ENCODE peak calls at places on chromosomes 4 and X, in six cellular contexts. M is endodermal cell, V is Peyer's patch, K is tibial artery, N is ovary, I is left lung. D is an unnamed sample.

GRCh38 chrX:102950908-102951866 is 14.1 kb downstream of the RAB40AL start:
- DNase-seq in M (peak; percentile 92), V (peak; percentile 46), K (no peak), N (peak; percentile 36), I (no peak), D (peak; percentile 57)

GRCh38 chr4:87555751-87556619 is 26.8 kb upstream of the SPARCL1 start:
- DNase-seq in M (no peak), V (no peak), K (peak; percentile 67), N (no peak), I (no peak), D (no peak)

GRCh38 chrX:42680651-42681050 is 97.3 kb downstream of the PPP1R2C start:
- DNase-seq in M (peak; percentile 63), V (no peak), K (no peak), N (peak; percentile 34), I (no peak), D (no peak)

GRCh38 chrX:69305333-69306062 is 140.2 kb upstream of the PJA1 start:
- DNase-seq in M (peak; percentile 82), V (no peak), K (no peak), N (no peak), I (no peak), D (no peak)

GRCh38 chr4:28073860-28074555 is 1213.4 kb downstream of the STIM2 start:
- DNase-seq in M (peak; percentile 69), V (no peak), K (no peak), N (no peak), I (no peak), D (no peak)

GRCh38 chr4:174512745-174513144 is 9.5 kb downstream of the HPGD start:
- DNase-seq in M (no peak), V (no peak), K (no peak), N (no peak), I (no peak), D (no peak)

GRCh38 chrX:118974908-118975671 is 672 bp downstream of the LONRF3 start:
- DNase-seq in M (peak; percentile 71), V (peak; percentile 21), K (peak; percentile 69), N (peak; percentile 56), I (peak; percentile 46), D (peak; percentile 30)

GRCh38 chrX:34917146-34917545 is 25.4 kb upstream of the FAM47B start:
- DNase-seq in M (no peak), V (no peak), K (no peak), N (no peak), I (no peak), D (no peak)

GRCh38 chr4:153634737-153635353 is 49.2 kb upstream of the TLR2 start:
- DNase-seq in M (no peak), V (no peak), K (no peak), N (no peak), I (no peak), D (no peak)

GRCh38 chr4:96166806-96167205 is 326.9 kb downstream of the PDHA2 start:
- DNase-seq in M (no peak), V (no peak), K (no peak), N (no peak), I (no peak), D (no peak)

DNA sequence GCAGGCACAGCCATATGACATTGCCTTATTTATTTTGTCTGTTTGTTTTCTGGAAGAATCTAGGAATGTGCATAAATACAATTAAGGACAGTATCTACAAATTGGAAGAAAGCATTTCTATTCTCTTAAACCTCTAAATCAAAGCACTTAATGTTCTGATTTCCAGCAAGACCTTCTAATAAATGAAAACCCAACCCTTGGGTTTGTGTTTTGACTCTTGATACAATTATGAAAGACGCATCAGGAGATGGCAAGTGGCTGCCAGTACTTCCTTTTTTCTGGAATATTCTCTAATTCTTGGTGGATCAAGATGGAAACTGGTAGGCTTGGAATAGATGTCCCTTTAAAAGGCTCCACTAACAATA is 428 bp upstream of the CPE start:
- DNase-seq in M (no peak), V (no peak), K (no peak), N (no peak), I (no peak), D (no peak)
- H3K4me3 ChIP-seq in M (peak overlapping the region; percentile 83), V (peak overlapping the region; percentile 46), K (peak overlapping the region; percentile 68), N (peak overlapping the region; percentile 43), I (peak overlapping the region; percentile 34), D (peak overlapping the region; percentile 55)

DNA sequence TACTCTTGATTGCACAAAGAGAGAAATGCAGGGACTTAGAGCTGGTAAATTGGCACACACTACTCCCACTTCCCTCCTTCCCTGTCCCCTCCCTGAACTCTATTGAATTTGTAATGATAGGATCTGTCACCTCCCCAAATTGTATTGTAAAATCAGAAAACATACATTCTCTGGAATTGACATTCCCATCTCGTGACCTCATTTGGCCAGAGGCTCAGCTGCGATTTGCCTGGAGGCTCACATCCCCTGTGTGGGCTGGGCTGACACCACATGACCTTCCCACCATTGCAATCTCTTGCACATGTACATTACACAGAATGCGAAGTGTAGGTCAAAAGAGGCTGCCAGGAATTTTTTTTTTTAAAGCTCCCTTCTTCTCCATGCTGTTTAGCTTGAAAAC is 172.1 kb downstream of the MID1IP1 start:
- DNase-seq in M (no peak), V (no peak), K (no peak), N (no peak), I (no peak), D (peak; percentile 18)
- H3K27me3 ChIP-seq in M (no peaks in the 10 kb centered on the region), V (no peaks in the 10 kb centered on the region), K (no peaks in the 10 kb centered on the region), N (no peaks in the 10 kb centered on the region), I (no peaks in the 10 kb centered on the region), D (no peaks in the 10 kb centered on the region)

GRCh38 chr4:89308161-89308500 is 531 bp upstream of the GPRIN3 start:
- DNase-seq in M (no peak), V (no peak), K (no peak), N (no peak), I (no peak), D (no peak)
- H3K4me1 ChIP-seq in M (no peaks in the 10 kb centered on the region), V (peaks cover 5% of the 10 kb centered on the region), K (no peaks in the 10 kb centered on the region), N (peaks cover 6% of the 10 kb centered on the region), I (no peaks in the 10 kb centered on the region), D (no peaks in the 10 kb centered on the region)

DNA sequence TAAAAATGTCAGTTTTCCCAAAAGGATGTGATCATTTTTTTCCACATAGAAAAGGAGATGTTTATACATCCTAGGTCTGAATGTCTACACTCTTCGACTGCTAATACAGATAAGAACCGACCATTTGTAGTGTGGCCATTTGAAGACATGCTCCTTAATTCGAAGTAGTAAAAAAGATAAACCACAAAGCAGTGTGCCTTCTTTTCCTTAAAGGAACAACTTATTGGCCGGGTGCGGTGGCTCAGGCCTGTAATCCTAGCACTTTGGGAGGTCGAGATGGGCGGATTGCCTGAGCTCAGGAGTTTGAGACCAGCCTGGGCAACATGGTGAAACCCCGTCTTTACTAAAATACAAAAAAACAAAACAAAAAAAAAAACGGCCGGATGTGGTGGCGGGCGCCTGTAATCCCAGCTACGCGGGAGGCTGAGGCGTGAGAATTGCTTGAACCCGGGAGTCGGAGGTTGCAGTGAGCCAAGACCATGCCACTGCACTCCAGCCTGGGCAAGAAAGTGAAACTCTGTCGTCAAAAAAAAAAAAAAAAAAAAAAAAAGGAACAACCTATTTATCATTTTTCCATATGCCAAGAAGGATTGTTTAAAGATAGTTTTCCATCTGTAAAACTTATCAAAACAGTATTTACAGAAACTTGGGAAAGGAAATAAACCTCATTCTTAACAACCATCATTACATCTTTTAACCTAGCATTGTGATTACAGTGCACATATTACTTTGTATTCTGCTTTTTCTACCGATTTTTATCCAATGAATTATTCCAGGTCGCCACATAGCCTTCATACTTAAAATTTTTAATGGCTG is 2.6 kb downstream of the INTS6L start:
- DNase-seq in M (no peak), V (no peak), K (no peak), N (no peak), I (no peak), D (no peak)
- H3K4me3 ChIP-seq in M (peak overlapping the region; percentile 86), V (no peak overlapping the region), K (peak overlapping the region; percentile 86), N (no peak overlapping the region), I (no peak overlapping the region), D (no peak overlapping the region)

GRCh38 chr4:80259012-80259411 is 7.5 kb upstream of the FGF5 start:
- DNase-seq in M (no peak), V (no peak), K (no peak), N (no peak), I (no peak), D (no peak)

GRCh38 chr4:80264825-80265224 is 1.6 kb upstream of the FGF5 start:
- DNase-seq in M (no peak), V (no peak), K (no peak), N (no peak), I (no peak), D (no peak)

GRCh38 chr4:80264352-80264647 is 2.2 kb upstream of the FGF5 start:
- DNase-seq in M (peak; percentile 46), V (no peak), K (no peak), N (no peak), I (no peak), D (no peak)

GRCh38 chr4:80263541-80264351 is 2.7 kb upstream of the FGF5 start:
- DNase-seq in M (peak; percentile 77), V (no peak), K (no peak), N (no peak), I (no peak), D (no peak)

DNA sequence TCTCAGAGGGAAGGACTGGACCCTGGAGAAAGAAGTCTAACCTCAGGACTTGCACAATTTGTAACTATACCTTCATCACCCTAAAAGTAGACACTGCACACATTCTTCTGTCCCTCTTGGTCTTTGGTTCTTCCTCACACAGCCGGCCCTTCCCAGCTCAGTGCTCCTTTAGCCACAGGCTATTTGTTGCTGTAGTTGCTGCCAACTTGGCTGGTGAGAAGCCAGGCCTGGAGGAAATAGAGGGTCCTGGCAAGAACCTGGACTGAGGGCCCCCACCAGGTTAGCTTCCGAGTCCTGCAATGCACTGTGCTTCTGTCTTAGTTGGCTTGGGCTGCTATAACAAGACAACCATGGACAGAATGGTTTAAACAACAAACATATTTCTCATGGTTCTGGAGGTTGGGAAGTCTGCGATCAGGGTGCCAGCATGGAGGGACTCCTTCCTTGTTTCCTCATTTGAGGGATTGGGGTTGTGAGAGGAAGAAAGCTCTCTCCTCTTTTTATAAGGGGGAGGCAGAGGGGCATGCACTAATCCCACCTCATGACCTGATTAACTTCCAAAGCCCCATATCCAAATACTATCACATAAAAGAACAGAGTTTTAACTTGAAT is 4.4 kb upstream of the FGF5 start:
- DNase-seq in M (no peak), V (no peak), K (no peak), N (no peak), I (no peak), D (no peak)
- H3K27me3 ChIP-seq in M (peaks cover 96% of the 10 kb centered on the region), V (no peaks in the 10 kb centered on the region), K (peaks cover 57% of the 10 kb centered on the region), N (no peaks in the 10 kb centered on the region), I (peaks cover 37% of the 10 kb centered on the region), D (peaks cover 46% of the 10 kb centered on the region)

DNA sequence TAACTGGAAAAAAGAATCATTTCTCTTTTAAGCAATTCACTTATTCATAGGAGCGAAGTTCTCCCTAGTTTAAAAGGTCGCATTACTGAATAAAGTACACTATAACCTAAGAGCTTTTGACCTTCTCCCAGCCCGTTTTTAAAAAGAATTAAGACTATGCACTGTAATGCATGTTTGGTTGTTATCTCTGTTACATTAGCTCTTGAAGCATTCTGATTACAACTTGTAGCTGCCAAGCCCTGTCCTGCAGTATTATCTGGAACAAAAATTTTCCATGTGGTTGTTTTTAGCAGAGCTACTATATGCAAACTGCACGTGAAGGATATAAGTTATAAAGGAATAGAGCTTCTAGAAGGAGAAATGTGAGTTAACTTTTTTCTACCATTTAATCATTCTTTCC is 8.1 kb downstream of the GAB1 start:
- DNase-seq in M (no peak), V (no peak), K (no peak), N (no peak), I (no peak), D (no peak)
- H3K4me1 ChIP-seq in M (no peaks in the 10 kb centered on the region), V (no peaks in the 10 kb centered on the region), K (no peaks in the 10 kb centered on the region), N (peaks cover 14% of the 10 kb centered on the region), I (peaks cover 14% of the 10 kb centered on the region), D (no peaks in the 10 kb centered on the region)

GRCh38 chr4:150150545-150151156 is 72.4 kb downstream of the DCLK2 start:
- DNase-seq in M (no peak), V (no peak), K (no peak), N (no peak), I (no peak), D (no peak)
- H3K4me3 ChIP-seq in M (no peak overlapping the region), V (no peak overlapping the region), K (no peak overlapping the region), N (no peak overlapping the region), I (no peak overlapping the region), D (no peak overlapping the region)

D was measured in BE2C.